ENCODE peak calls at places on chromosomes 16 and 17, in five cellular contexts. One of them, this sample, is unnamed. For H3K4me1, the result is how much of the 10 kb centered on the place peaks cover.

GRCh38 chr16:88658714-88659113 is 4.2 kb downstream of the MVD start:
- DNase-seq in psoas muscle: no peak
- DNase-seq in small intestine: no peak
- DNase-seq in lung: no peak
- DNase-seq in A549: no peak
- DNase-seq in this sample: no peak

GRCh38 chr16:23148166-23148512 is 1.1 kb downstream of the USP31 start:
- DNase-seq in psoas muscle: no peak
- DNase-seq in small intestine: no peak
- DNase-seq in lung: no peak
- DNase-seq in A549: peak
- DNase-seq in this sample: no peak

GRCh38 chr16:46759309-46759708 is 11.2 kb upstream of the MYLK3 start:
- DNase-seq in psoas muscle: no peak
- DNase-seq in small intestine: no peak
- DNase-seq in lung: no peak
- DNase-seq in A549: no peak
- DNase-seq in this sample: no peak

GRCh38 chr17:50469005-50469605 is 425 bp upstream of the CHAD start:
- DNase-seq in psoas muscle: no peak
- DNase-seq in small intestine: no peak
- DNase-seq in lung: no peak
- DNase-seq in A549: no peak
- DNase-seq in this sample: no peak

GRCh38 chr17:73231363-73231762 is 30.3 kb downstream of the CPSF4L start:
- DNase-seq in psoas muscle: no peak
- DNase-seq in small intestine: peak
- DNase-seq in lung: no peak
- DNase-seq in A549: peak
- DNase-seq in this sample: no peak

GRCh38 chr17:28878158-28878910 is 19.2 kb downstream of the FLOT2 start:
- DNase-seq in psoas muscle: no peak
- DNase-seq in small intestine: no peak
- DNase-seq in lung: no peak
- DNase-seq in A549: no peak
- DNase-seq in this sample: no peak

GRCh38 chr16:11136600-11136999 is 119.4 kb downstream of the SOCS1 start:
- DNase-seq in psoas muscle: peak
- DNase-seq in small intestine: no peak
- DNase-seq in lung: no peak
- DNase-seq in A549: no peak
- DNase-seq in this sample: no peak

GRCh38 chr17:67546578-67547527 is 169.8 kb downstream of the PITPNC1 start:
- DNase-seq in psoas muscle: peak
- DNase-seq in small intestine: peak
- DNase-seq in lung: peak
- DNase-seq in A549: peak
- DNase-seq in this sample: peak

GRCh38 chr16:81946206-81946605 is 65.1 kb downstream of the SDR42E1 start:
- DNase-seq in psoas muscle: no peak
- DNase-seq in small intestine: no peak
- DNase-seq in lung: no peak
- DNase-seq in A549: no peak
- DNase-seq in this sample: no peak

GRCh38 chr16:73022534-73022933 is 25.4 kb downstream of the ZFHX3 start:
- DNase-seq in psoas muscle: no peak
- DNase-seq in small intestine: no peak
- DNase-seq in lung: no peak
- DNase-seq in A549: no peak
- DNase-seq in this sample: no peak

GRCh38 chr17:44346064-44346844 is 1.2 kb downstream of the GRN start:
- DNase-seq in psoas muscle: no peak
- DNase-seq in small intestine: no peak
- DNase-seq in lung: no peak
- DNase-seq in A549: no peak
- DNase-seq in this sample: no peak

GRCh38 chr17:37368577-37368976 is 7.2 kb upstream of the C17orf78 start:
- DNase-seq in psoas muscle: no peak
- DNase-seq in small intestine: no peak
- DNase-seq in lung: no peak
- DNase-seq in A549: no peak
- DNase-seq in this sample: no peak

GRCh38 chr17:50565559-50566350 is 5.2 kb downstream of the CACNA1G start:
- DNase-seq in psoas muscle: no peak
- DNase-seq in small intestine: no peak
- DNase-seq in lung: no peak
- DNase-seq in A549: peak
- DNase-seq in this sample: no peak

GRCh38 chr16:24995033-24995432 is 20.1 kb downstream of the ARHGAP17 start:
- DNase-seq in psoas muscle: no peak
- DNase-seq in small intestine: no peak
- DNase-seq in lung: no peak
- DNase-seq in A549: no peak
- DNase-seq in this sample: no peak

GRCh38 chr17:47203984-47204721 is 5.0 kb upstream of the MYL4 start:
- DNase-seq in psoas muscle: no peak
- DNase-seq in small intestine: no peak
- DNase-seq in lung: no peak
- DNase-seq in A549: no peak
- DNase-seq in this sample: no peak

GRCh38 chr17:14776791-14777190 is 475.9 kb downstream of the HS3ST3B1 start:
- DNase-seq in psoas muscle: no peak
- DNase-seq in small intestine: no peak
- DNase-seq in lung: no peak
- DNase-seq in A549: no peak
- DNase-seq in this sample: no peak

GRCh38 chr16:3716831-3717234 is 491 bp downstream of the TRAP1 start:
- DNase-seq in psoas muscle: no peak
- DNase-seq in small intestine: peak
- DNase-seq in lung: no peak
- DNase-seq in A549: peak
- DNase-seq in this sample: no peak

GRCh38 chr16:15707332-15707731 is 57.3 kb downstream of the NDE1 start:
- DNase-seq in psoas muscle: no peak
- DNase-seq in small intestine: no peak
- DNase-seq in lung: no peak
- DNase-seq in A549: no peak
- DNase-seq in this sample: no peak

GRCh38 chr16:75576384-75576811 is 10.2 kb downstream of the GABARAPL2 start:
- DNase-seq in psoas muscle: no peak
- DNase-seq in small intestine: no peak
- DNase-seq in lung: no peak
- DNase-seq in A549: no peak
- DNase-seq in this sample: no peak

GRCh38 chr17:30251931-30252330 is 16.4 kb upstream of the SLC6A4 start:
- DNase-seq in psoas muscle: no peak
- DNase-seq in small intestine: no peak
- DNase-seq in lung: no peak
- DNase-seq in A549: no peak
- DNase-seq in this sample: no peak

GRCh38 chr16:76748698-76749097 is 442.3 kb upstream of the MON1B start:
- DNase-seq in psoas muscle: no peak
- DNase-seq in small intestine: no peak
- DNase-seq in lung: no peak
- DNase-seq in A549: no peak
- DNase-seq in this sample: no peak

GRCh38 chr17:32626371-32626770 is 139.6 kb downstream of the CDK5R1 start:
- DNase-seq in psoas muscle: no peak
- DNase-seq in small intestine: no peak
- DNase-seq in lung: no peak
- DNase-seq in A549: no peak
- DNase-seq in this sample: no peak

GRCh38 chr17:69761011-69761410 is 314.0 kb upstream of the KCNJ16 start:
- DNase-seq in psoas muscle: no peak
- DNase-seq in small intestine: no peak
- DNase-seq in lung: no peak
- DNase-seq in A549: no peak
- DNase-seq in this sample: no peak

GRCh38 chr16:89104930-89105571 is 11.4 kb downstream of the ACSF3 start:
- DNase-seq in psoas muscle: no peak
- DNase-seq in small intestine: no peak
- DNase-seq in lung: no peak
- DNase-seq in A549: no peak
- DNase-seq in this sample: no peak

GRCh38 chr16:21950782-21951521 is 2.2 kb upstream of the UQCRC2 start:
- DNase-seq in psoas muscle: no peak
- DNase-seq in small intestine: peak
- DNase-seq in lung: no peak
- DNase-seq in A549: peak
- DNase-seq in this sample: no peak

GRCh38 chr17:17104494-17104893 is 62.2 kb downstream of the MPRIP start:
- DNase-seq in psoas muscle: no peak
- DNase-seq in small intestine: no peak
- DNase-seq in lung: no peak
- DNase-seq in A549: no peak
- DNase-seq in this sample: no peak

GRCh38 chr17:40122944-40123810 is 1.4 kb downstream of the MSL1 start:
- DNase-seq in psoas muscle: no peak
- DNase-seq in small intestine: peak
- DNase-seq in lung: peak
- DNase-seq in A549: peak
- DNase-seq in this sample: peak

GRCh38 chr17:18158022-18158600 is 25.5 kb upstream of the ALKBH5 start:
- DNase-seq in psoas muscle: peak
- DNase-seq in small intestine: peak
- DNase-seq in lung: peak
- DNase-seq in A549: peak
- DNase-seq in this sample: peak

GRCh38 chr17:18157354-18157985 is 26.2 kb upstream of the ALKBH5 start:
- DNase-seq in psoas muscle: no peak
- DNase-seq in small intestine: no peak
- DNase-seq in lung: no peak
- DNase-seq in A549: no peak
- DNase-seq in this sample: no peak

GRCh38 chr17:18161226-18162094 is 22.2 kb upstream of the ALKBH5 start:
- DNase-seq in psoas muscle: no peak
- DNase-seq in small intestine: no peak
- DNase-seq in lung: no peak
- DNase-seq in A549: no peak
- DNase-seq in this sample: no peak

GRCh38 chr17:18160128-18160856 is 23.3 kb upstream of the ALKBH5 start:
- DNase-seq in psoas muscle: no peak
- DNase-seq in small intestine: no peak
- DNase-seq in lung: no peak
- DNase-seq in A549: no peak
- DNase-seq in this sample: no peak

GRCh38 chr17:18159551-18160120 is 24.0 kb upstream of the ALKBH5 start:
- DNase-seq in psoas muscle: no peak
- DNase-seq in small intestine: no peak
- DNase-seq in lung: no peak
- DNase-seq in A549: no peak
- DNase-seq in this sample: no peak
- H3K4me1 ChIP-seq in psoas muscle: under half
- H3K4me1 ChIP-seq in small intestine: under half
- H3K4me1 ChIP-seq in lung: under half
- H3K4me1 ChIP-seq in A549: under half
- H3K4me1 ChIP-seq in this sample: under half

DNA sequence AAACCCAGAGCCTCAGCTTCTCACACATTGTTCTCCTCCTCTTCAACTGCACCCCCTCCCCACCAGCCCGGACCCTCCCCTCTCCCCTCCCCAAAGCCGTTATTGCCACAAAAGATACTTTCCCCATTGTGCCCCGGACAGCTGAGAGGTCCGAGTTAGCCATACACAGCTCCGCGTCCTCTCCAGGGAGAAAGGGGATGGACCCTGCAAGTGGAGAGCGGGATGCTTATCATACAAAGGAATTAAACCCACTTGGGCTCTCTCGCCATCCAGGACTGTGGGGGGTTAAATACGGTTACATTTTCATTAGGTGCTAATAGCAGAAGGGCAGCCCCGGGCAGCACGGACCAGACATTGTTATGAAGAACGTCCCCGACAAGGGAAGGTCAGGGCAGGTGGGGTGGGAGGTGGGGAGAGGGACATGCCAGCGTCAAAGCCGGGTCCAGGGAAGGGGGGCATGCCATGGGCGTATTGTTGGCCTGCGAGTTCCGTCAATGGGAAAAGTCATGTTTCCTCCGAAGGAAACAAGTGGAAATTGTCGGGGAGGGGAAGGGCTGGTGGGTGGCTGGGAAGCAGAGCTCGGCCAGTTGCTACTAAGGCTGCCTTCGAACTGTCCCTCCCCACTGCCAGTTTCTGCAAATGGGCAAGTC is 99.1 kb downstream of the SOX9 start:
- DNase-seq in psoas muscle: no peak
- DNase-seq in small intestine: no peak
- DNase-seq in lung: no peak
- DNase-seq in A549: no peak
- DNase-seq in this sample: no peak
- H3K4me3 ChIP-seq in psoas muscle: no peak
- H3K4me3 ChIP-seq in small intestine: no peak
- H3K4me3 ChIP-seq in lung: no peak
- H3K4me3 ChIP-seq in A549: no peak
- H3K4me3 ChIP-seq in this sample: no peak

GRCh38 chr17:34671191-34671590 is 91.8 kb downstream of the TMEM132E start:
- DNase-seq in psoas muscle: no peak
- DNase-seq in small intestine: no peak
- DNase-seq in lung: no peak
- DNase-seq in A549: no peak
- DNase-seq in this sample: no peak
- H3K27ac ChIP-seq in psoas muscle: no peak
- H3K27ac ChIP-seq in small intestine: no peak
- H3K27ac ChIP-seq in lung: no peak
- H3K27ac ChIP-seq in A549: no peak
- H3K27ac ChIP-seq in this sample: no peak

DNA sequence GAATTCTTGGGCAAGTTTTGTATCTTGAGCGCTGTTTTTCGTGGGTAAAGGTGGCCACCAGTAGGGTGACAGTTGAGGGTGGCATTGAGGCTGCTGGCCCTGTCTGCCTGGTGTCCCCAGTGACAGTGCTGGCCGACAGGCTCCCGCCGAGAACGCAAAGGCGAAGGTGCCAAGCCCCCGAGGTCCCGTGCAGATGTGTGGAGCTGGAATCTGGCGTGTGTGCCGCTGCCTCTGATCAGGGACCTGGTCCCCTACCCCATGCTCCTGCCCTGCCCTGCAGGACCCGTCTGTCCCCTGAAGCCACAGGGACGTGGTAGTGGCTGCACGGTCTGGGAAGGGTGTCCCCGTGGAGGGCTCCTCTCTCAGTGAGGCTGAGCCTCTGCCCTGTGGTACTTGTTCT is 3.5 kb downstream of the UBE2I start:
- DNase-seq in psoas muscle: no peak
- DNase-seq in small intestine: no peak
- DNase-seq in lung: no peak
- DNase-seq in A549: no peak
- DNase-seq in this sample: no peak
- H3K4me1 ChIP-seq in psoas muscle: under half
- H3K4me1 ChIP-seq in small intestine: under half
- H3K4me1 ChIP-seq in lung: under half
- H3K4me1 ChIP-seq in A549: under half
- H3K4me1 ChIP-seq in this sample: under half